ENCODE peak calls at places on chromosomes 4 and X, in eight cellular contexts. A, B, H, E, W, P, D and Y are unnamed samples.

GRCh38 chr4:7842384-7843279 is 97.0 kb downstream of the AFAP1 start:
- DNase-seq in E (no peak), H (peak; percentile 65), A (no peak), B (no peak), P (no peak), D (peak; percentile 97), W (no peak), Y (no peak)

GRCh38 chr4:101081695-101082369 is 265.5 kb downstream of the PPP3CA start:
- DNase-seq in B (no peak), W (no peak), H (no peak), P (no peak), A (no peak), E (no peak), D (no peak), Y (no peak)

GRCh38 chr4:57726154-57726553 is 616.0 kb upstream of the IGFBP7 start:
- DNase-seq in A (no peak), B (no peak), H (no peak), P (no peak), E (no peak), W (no peak), D (no peak), Y (no peak)

GRCh38 chr4:55736605-55737183 is 82.9 kb upstream of the EXOC1L start:
- DNase-seq in A (no peak), P (no peak), E (no peak), D (no peak), H (no peak), W (no peak), B (no peak), Y (no peak)

GRCh38 chrX:105307762-105308161 is 87.3 kb upstream of the TEX13A start:
- DNase-seq in W (no peak), D (no peak), E (no peak), B (no peak), P (no peak), H (no peak), A (no peak), Y (no peak)

GRCh38 chr4:130336585-130337217 is 1240.7 kb downstream of the C4orf33 start:
- DNase-seq in P (peak; percentile 1), A (no peak), H (no peak), B (no peak), E (no peak), W (no peak), D (peak; percentile 22), Y (no peak)

GRCh38 chr4:156971168-156971601 is 414 bp downstream of the PDGFC start:
- DNase-seq in B (no peak), D (no peak), A (peak; percentile 49), E (no peak), W (no peak), P (no peak), H (no peak), Y (no peak)

GRCh38 chr4:139018501-139018900 is 2.9 kb downstream of the NOCT start:
- DNase-seq in B (no peak), A (no peak), H (no peak), P (no peak), E (no peak), D (no peak), W (no peak), Y (no peak)

GRCh38 chrX:72053508-72053907 is 78.2 kb downstream of the RTL5 start:
- DNase-seq in W (no peak), E (no peak), H (no peak), P (no peak), D (no peak), B (no peak), A (no peak), Y (no peak)

GRCh38 chr4:20612313-20612712 is 87.9 kb upstream of the PACRGL start:
- DNase-seq in E (no peak), H (no peak), B (no peak), W (no peak), P (peak; percentile 16), A (no peak), D (peak; percentile 49), Y (no peak)

GRCh38 chrX:120791013-120791643 is 84.5 kb downstream of the CT47B1 start:
- DNase-seq in H (peak; percentile 51), W (no peak), B (no peak), D (no peak), P (no peak), E (no peak), A (no peak), Y (no peak)

GRCh38 chr4:15659768-15660394 is 4.7 kb upstream of the FBXL5 start:
- DNase-seq in A (no peak), H (no peak), W (no peak), D (no peak), B (no peak), E (no peak), P (peak; percentile 40), Y (no peak)

GRCh38 chr4:170051402-170051801 is 25.2 kb upstream of the MFAP3L start:
- DNase-seq in H (no peak), B (no peak), E (no peak), W (no peak), P (no peak), A (no peak), D (no peak), Y (no peak)

GRCh38 chrX:67543818-67544217 is at the start of gene AR:
- DNase-seq in W (no peak), D (no peak), H (peak; percentile 72), E (no peak), B (no peak), P (no peak), A (peak; percentile 85), Y (no peak)

GRCh38 chrX:28408017-28408723 is 179.1 kb upstream of the IL1RAPL1 start:
- DNase-seq in B (no peak), D (no peak), H (no peak), W (no peak), E (no peak), P (no peak), A (no peak), Y (no peak)

GRCh38 chr4:24547979-24548378 is 36.4 kb downstream of the DHX15 start:
- DNase-seq in A (no peak), D (no peak), B (no peak), E (no peak), W (no peak), P (no peak), H (no peak), Y (no peak)

GRCh38 chr4:38980903-38981676 is 51.1 kb downstream of the TMEM156 start:
- DNase-seq in P (no peak), D (peak; percentile 53), A (no peak), E (no peak), W (no peak), B (no peak), H (no peak), Y (no peak)

GRCh38 chr4:15482346-15482745 is 12.7 kb downstream of the CC2D2A start:
- DNase-seq in A (no peak), W (no peak), H (no peak), E (no peak), P (no peak), D (no peak), B (no peak), Y (no peak)

GRCh38 chrX:16892504-16893362 is 22.6 kb upstream of the RBBP7 start:
- DNase-seq in B (no peak), P (no peak), H (peak; percentile 76), A (peak; percentile 92), W (no peak), E (peak; percentile 41), D (peak; percentile 34), Y (peak; percentile 53)

GRCh38 chrX:86348669-86349068 is 200.4 kb downstream of the DACH2 start:
- DNase-seq in E (no peak), P (no peak), A (peak; percentile 41), H (no peak), D (no peak), B (no peak), W (no peak), Y (no peak)

GRCh38 chr4:183011213-183011907 is 87.7 kb upstream of the WWC2 start:
- DNase-seq in W (no peak), E (no peak), D (peak; percentile 2), P (no peak), A (no peak), H (no peak), B (no peak), Y (no peak)

GRCh38 chr4:184795214-184795844 is 30.4 kb downstream of the ACSL1 start:
- DNase-seq in B (no peak), E (no peak), A (no peak), W (no peak), H (no peak), P (no peak), D (no peak), Y (no peak)